ENCODE peak calls at places on chromosomes 13 and 19, in eight cellular contexts. N is mucosa of descending colon; C is activated naive CD4-positive, alpha-beta T cell treated with Interleukin-2 at 50 U/mL for 16 hours; I is H54; T is progenitor cell of endocrine pancreas; D is mammary epithelial cell; S is AG04450; H is SJSA1. V is an unnamed sample.

GRCh38 chr13:80563451-80563850 is 222.5 kb upstream of the SPRY2 start:
- DNase-seq in N (no peak), C (no peak), I (no peak), T (no peak), D (no peak), S (no peak), H (no peak), V (no peak)

GRCh38 chr19:28727133-28727834 is 485.7 kb downstream of the UQCRFS1 start:
- DNase-seq in N (no peak), C (peak; percentile 52), I (no peak), T (no peak), D (no peak), S (no peak), H (no peak), V (peak; percentile 72)

GRCh38 chr19:8004723-8005513 is 523 bp downstream of the ELAVL1 start:
- DNase-seq in N (no peak), C (peak; percentile 39), I (no peak), T (no peak), D (no peak), S (no peak), H (no peak), V (peak; percentile 53)

GRCh38 chr13:27644302-27644701 is 22.6 kb downstream of the POLR1D start:
- DNase-seq in N (no peak), C (no peak), I (no peak), T (no peak), D (peak; percentile 69), S (peak; percentile 79), H (no peak), V (no peak)

GRCh38 chr13:39111145-39111544 is 72.9 kb downstream of the NHLRC3 start:
- DNase-seq in N (no peak), C (no peak), I (no peak), T (no peak), D (no peak), S (no peak), H (no peak), V (no peak)

GRCh38 chr19:11355160-11356073 is at the start of gene PLPPR2:
- DNase-seq in N (peak; percentile 94), C (peak; percentile 84), I (peak; percentile 81), T (peak; percentile 77), D (peak; percentile 76), S (peak; percentile 46), H (peak; percentile 92), V (peak; percentile 81)

GRCh38 chr13:33150146-33150545 is 133.9 kb downstream of the KL start:
- DNase-seq in N (no peak), C (no peak), I (no peak), T (no peak), D (no peak), S (no peak), H (no peak), V (no peak)

GRCh38 chr13:25095862-25096453 is at the start of gene PABPC3:
- DNase-seq in N (no peak), C (no peak), I (no peak), T (no peak), D (no peak), S (no peak), H (no peak), V (peak; percentile 39)

GRCh38 chr19:38563475-38563874 is 54.3 kb downstream of the MAP4K1 start:
- DNase-seq in N (no peak), C (no peak), I (no peak), T (no peak), D (no peak), S (no peak), H (no peak), V (no peak)

GRCh38 chr13:20487927-20488326 is 37.7 kb downstream of the CRYL1 start:
- DNase-seq in N (no peak), C (no peak), I (no peak), T (no peak), D (no peak), S (no peak), H (no peak), V (no peak)

GRCh38 chr13:64154514-64154913 is 2738.9 kb upstream of the PCDH20 start:
- DNase-seq in N (no peak), C (no peak), I (no peak), T (no peak), D (no peak), S (no peak), H (no peak), V (no peak)

GRCh38 chr19:38252935-38253691 is 3.1 kb downstream of the PPP1R14A start:
- DNase-seq in N (peak; percentile 58), C (no peak), I (no peak), T (no peak), D (no peak), S (no peak), H (no peak), V (peak; percentile 22)

GRCh38 chr19:12137541-12137940 is 2.6 kb downstream of the ZNF20 start:
- DNase-seq in N (no peak), C (peak; percentile 29), I (no peak), T (no peak), D (no peak), S (no peak), H (no peak), V (no peak)

V was measured in retina.